ENCODE peak calls at places on chromosome 15, in seven cellular contexts. R, V, F, E, L, M and O are unnamed samples.
A peak's percentile ranks its signal among the peaks of the same experiment; 100 is the strongest.

GRCh38 chr15:39213385-39213840 is 367.5 kb upstream of the THBS1 start:
- DNase-seq in R (peak; percentile 29), L (no peak), E (peak; percentile 99), M (peak; percentile 72), V (no peak), F (peak; percentile 96), O (peak; percentile 79)

GRCh38 chr15:60419752-60420151 is 22.0 kb upstream of the ANXA2 start:
- DNase-seq in F (peak; percentile 41), M (no peak), E (peak; percentile 51), V (no peak), L (no peak), R (no peak), O (no peak)

GRCh38 chr15:97652700-97653167 is 307.8 kb upstream of the ARRDC4 start:
- DNase-seq in L (no peak), M (peak; percentile 30), V (no peak), E (no peak), R (peak; percentile 19), F (no peak), O (no peak)

GRCh38 chr15:57911247-57911646 is 154.3 kb downstream of the ALDH1A2 start:
- DNase-seq in E (no peak), V (no peak), M (peak; percentile 59), F (peak; percentile 75), L (no peak), R (peak; percentile 48), O (no peak)

GRCh38 chr15:63212050-63212973 is 22.9 kb downstream of the RAB8B start:
- DNase-seq in L (no peak), F (peak; percentile 74), V (peak; percentile 49), M (no peak), E (peak; percentile 87), R (no peak), O (no peak)

GRCh38 chr15:99983171-99983891 is 250.1 kb upstream of the LYSMD4 start:
- DNase-seq in M (no peak), L (no peak), R (no peak), F (peak; percentile 35), E (no peak), V (no peak), O (no peak)

GRCh38 chr15:77838061-77838460 is 205.3 kb upstream of the LINGO1 start:
- DNase-seq in L (no peak), V (no peak), E (no peak), F (peak; percentile 21), R (no peak), M (no peak), O (no peak)

GRCh38 chr15:69609176-69609575 is 156.6 kb downstream of the RPLP1 start:
- DNase-seq in L (no peak), E (peak; percentile 42), V (no peak), F (peak; percentile 72), M (no peak), R (no peak), O (peak; percentile 21)

GRCh38 chr15:70308011-70308761 is 210.5 kb upstream of the TLE3 start:
- DNase-seq in V (no peak), F (no peak), R (no peak), E (no peak), L (peak; percentile 64), M (no peak), O (no peak)

GRCh38 chr15:39059886-39060285 is 495.3 kb upstream of the RASGRP1 start:
- DNase-seq in V (no peak), F (no peak), M (no peak), R (no peak), L (no peak), E (peak; percentile 71), O (no peak)

GRCh38 chr15:62476163-62476562 is 311.1 kb upstream of the C2CD4B start:
- DNase-seq in E (no peak), L (no peak), M (no peak), V (no peak), R (no peak), F (no peak), O (no peak)

GRCh38 chr15:72112111-72112510 is 5.8 kb downstream of the MYO9A start:
- DNase-seq in F (peak; percentile 24), R (no peak), E (no peak), L (no peak), V (no peak), M (no peak), O (no peak)

GRCh38 chr15:40456738-40457137 is 14.0 kb upstream of the CHST14 start:
- DNase-seq in L (no peak), R (no peak), V (no peak), F (no peak), M (no peak), E (no peak), O (no peak)

GRCh38 chr15:70096975-70097336 is 761 bp downstream of the TLE3 start:
- DNase-seq in E (no peak), L (no peak), R (no peak), V (no peak), F (no peak), M (no peak), O (no peak)

GRCh38 chr15:74793135-74794028 is 11.5 kb downstream of the CSK start:
- DNase-seq in L (peak; percentile 78), E (no peak), M (no peak), R (no peak), F (peak; percentile 30), V (no peak), O (no peak)

GRCh38 chr15:63015618-63016017 is 26.9 kb upstream of the TPM1 start:
- DNase-seq in R (no peak), E (peak; percentile 80), L (no peak), F (peak; percentile 66), V (no peak), M (peak; percentile 50), O (peak; percentile 67)

DNA sequence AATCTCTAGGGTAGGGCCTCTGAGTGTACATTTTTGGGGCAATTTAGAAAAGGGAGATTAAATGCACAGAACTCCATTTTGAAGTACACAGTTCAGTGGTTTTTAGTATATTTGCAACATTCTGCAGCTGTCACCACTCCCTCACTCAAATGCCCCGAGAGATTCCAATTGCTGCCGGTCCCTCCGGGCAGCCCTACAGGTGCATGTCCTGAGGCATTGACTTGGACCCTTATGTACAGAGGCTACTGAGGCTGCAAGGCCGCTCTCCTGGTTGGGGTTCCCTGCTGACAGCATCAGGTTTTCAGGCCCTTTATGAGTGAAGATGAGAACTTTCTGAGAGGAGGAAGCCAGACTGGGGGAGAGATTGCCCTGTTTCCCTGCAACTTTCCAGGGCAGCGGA is 39.6 kb downstream of the SMAD6 start:
- DNase-seq in R (no peak), V (no peak), M (no peak), E (no peak), L (no peak), F (no peak), O (no peak)
- H3K4me1 ChIP-seq in R (peaks cover 82% of the 10 kb centered on the region), V (no peaks in the 10 kb centered on the region), M (no peaks in the 10 kb centered on the region), E (peaks cover 33% of the 10 kb centered on the region), L (no peaks in the 10 kb centered on the region), F (peaks cover 57% of the 10 kb centered on the region), O (no peaks in the 10 kb centered on the region)

GRCh38 chr15:45669422-45669821 is 34.6 kb downstream of the SQOR start:
- DNase-seq in L (no peak), E (no peak), R (no peak), M (no peak), V (no peak), F (no peak), O (no peak)

GRCh38 chr15:45668386-45668785 is 33.6 kb downstream of the SQOR start:
- DNase-seq in L (no peak), R (no peak), M (no peak), F (no peak), V (no peak), E (no peak), O (no peak)

GRCh38 chr15:45667002-45667401 is 32.2 kb downstream of the SQOR start:
- DNase-seq in F (no peak), R (no peak), L (no peak), V (no peak), E (no peak), M (no peak), O (no peak)

GRCh38 chr15:45670511-45670910 is 35.7 kb downstream of the SQOR start:
- DNase-seq in V (no peak), E (peak; percentile 30), L (no peak), M (no peak), F (peak; percentile 54), R (no peak), O (no peak)

DNA sequence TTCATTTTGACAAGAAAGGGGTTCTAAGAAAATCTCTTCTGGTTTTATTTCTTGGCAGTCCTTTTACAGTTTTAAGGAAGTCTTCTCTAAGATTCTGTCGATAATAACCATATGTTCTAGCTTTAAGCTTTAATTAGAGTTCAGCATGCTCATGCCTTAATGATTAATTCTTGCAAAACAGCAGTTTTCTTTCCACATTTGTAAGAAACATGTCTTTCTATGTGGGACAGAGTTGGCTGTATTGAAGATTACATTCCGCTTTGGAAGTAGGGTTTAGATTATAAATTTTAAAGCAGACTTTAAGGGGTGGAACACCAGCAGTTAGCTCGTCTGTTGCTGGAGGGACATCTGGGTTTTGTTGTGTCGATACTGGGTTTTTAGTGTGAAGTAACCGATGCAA is 35.2 kb downstream of the SQOR start:
- DNase-seq in F (peak; percentile 13), L (no peak), R (no peak), V (no peak), M (no peak), E (no peak), O (no peak)
- H3K4me3 ChIP-seq in F (no peak overlapping the region), L (no peak overlapping the region), R (no peak overlapping the region), V (no peak overlapping the region), M (no peak overlapping the region), E (no peak overlapping the region), O (no peak overlapping the region)

GRCh38 chr15:31365032-31365654 is 38.5 kb downstream of the KLF13 start:
- DNase-seq in E (no peak), R (peak; percentile 16), M (no peak), F (no peak), L (no peak), V (no peak), O (no peak)

GRCh38 chr15:31364301-31365031 is 37.8 kb downstream of the KLF13 start:
- DNase-seq in L (peak; percentile 62), F (no peak), R (peak; percentile 34), V (no peak), E (no peak), M (peak; percentile 60), O (no peak)

GRCh38 chr15:31366169-31366734 is 39.6 kb downstream of the KLF13 start:
- DNase-seq in L (no peak), M (peak; percentile 67), E (no peak), V (peak; percentile 26), R (peak; percentile 64), F (peak; percentile 54), O (peak; percentile 30)

GRCh38 chr15:31367021-31367729 is 40.5 kb downstream of the KLF13 start:
- DNase-seq in E (no peak), L (no peak), M (peak; percentile 57), R (peak; percentile 32), F (no peak), V (no peak), O (peak; percentile 87)

DNA sequence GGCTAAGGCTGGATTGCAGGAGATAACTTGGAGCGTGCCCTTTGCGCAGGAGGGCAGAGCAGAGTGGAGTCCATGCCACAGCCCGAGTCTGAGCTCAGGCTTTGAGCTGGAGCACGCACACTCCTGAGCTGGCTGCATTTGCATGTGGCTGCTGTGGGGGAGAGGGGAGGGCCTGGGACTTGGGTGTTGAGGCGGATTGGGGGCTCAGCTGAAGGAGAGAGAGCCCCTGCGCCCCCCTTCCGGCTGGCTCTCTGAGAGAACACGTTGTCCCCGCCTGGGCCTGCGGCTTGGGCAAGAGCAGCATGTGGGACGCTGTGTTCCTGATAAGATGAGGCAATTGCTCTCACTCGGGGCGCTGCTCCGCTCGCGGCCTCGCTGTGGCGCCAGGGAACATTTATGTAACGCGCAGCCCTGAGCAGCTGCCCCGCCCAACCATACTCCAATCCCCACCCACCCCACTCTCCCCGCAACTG is 39.1 kb downstream of the KLF13 start:
- DNase-seq in M (peak; percentile 98), V (peak; percentile 94), F (peak; percentile 97), E (peak; percentile 72), R (peak; percentile 97), L (peak; percentile 97), O (peak; percentile 87)
- H3K4me1 ChIP-seq in M (peaks cover 31% of the 10 kb centered on the region), V (peaks cover 10% of the 10 kb centered on the region), F (peaks cover 63% of the 10 kb centered on the region), E (peaks cover 14% of the 10 kb centered on the region), R (peaks cover 100% of the 10 kb centered on the region), L (peaks cover 57% of the 10 kb centered on the region), O (peaks cover 29% of the 10 kb centered on the region)

GRCh38 chr15:90932660-90932991 is 277 bp upstream of the HDDC3 start:
- DNase-seq in E (no peak), R (no peak), V (no peak), M (no peak), L (no peak), F (no peak), O (no peak)
- H3K4me3 ChIP-seq in E (no peak overlapping the region), R (peak overlapping the region; percentile 79), V (peak overlapping the region; percentile 80), M (no peak overlapping the region), L (peak overlapping the region; percentile 86), F (peak overlapping the region; percentile 66), O (peak overlapping the region; percentile 58)